ENCODE peak calls at places on chromosomes 3 and 15, in eight cellular contexts. H is mesenchymal stem cell, V is lower lobe of right lung, X is H7, U is esophagus squamous epithelium, D is breast epithelium, P is uterus, Q is aorta. Z is an unnamed sample.

GRCh38 chr3:35200056-35200455 is 439.3 kb upstream of the ARPP21 start:
- DNase-seq in P (no peak), H (no peak), V (no peak), D (no peak), X (no peak), U (no peak), Q (no peak), Z (no peak)

GRCh38 chr3:16476636-16477035 is 36.9 kb downstream of the RFTN1 start:
- DNase-seq in P (no peak), D (no peak), V (no peak), U (no peak), Q (no peak), H (peak; percentile 98), X (no peak), Z (no peak)

GRCh38 chr3:130850044-130850797 is 43.7 kb upstream of the ATP2C1 start:
- DNase-seq in V (no peak), Q (peak; percentile 47), H (peak; percentile 19), D (no peak), X (no peak), P (no peak), U (no peak), Z (no peak)

GRCh38 chr3:183298708-183299153 is 45.7 kb downstream of the B3GNT5 start:
- DNase-seq in P (peak; percentile 31), H (peak; percentile 96), D (no peak), Q (peak; percentile 86), U (peak; percentile 6), V (peak; percentile 79), X (peak; percentile 47), Z (peak; percentile 64)

GRCh38 chr15:78859971-78860733 is 12.5 kb upstream of the MORF4L1 start:
- DNase-seq in X (peak; percentile 81), D (peak; percentile 60), U (no peak), Q (peak; percentile 81), V (peak; percentile 77), P (peak; percentile 78), H (peak; percentile 87), Z (peak; percentile 80)

GRCh38 chr3:47976135-47976758 is 40.0 kb downstream of the MAP4 start:
- DNase-seq in D (no peak), Q (no peak), V (no peak), P (no peak), H (no peak), X (no peak), U (no peak), Z (no peak)

GRCh38 chr3:197021231-197021630 is 8.4 kb downstream of the MELTF start:
- DNase-seq in X (peak; percentile 82), V (no peak), U (no peak), H (no peak), Q (no peak), D (no peak), P (no peak), Z (no peak)

GRCh38 chr3:47404955-47405790 is 24.4 kb downstream of the PTPN23 start:
- DNase-seq in X (peak; percentile 40), Q (peak; percentile 76), D (no peak), U (no peak), P (no peak), H (no peak), V (no peak), Z (no peak)

GRCh38 chr3:190562866-190563525 is 49.1 kb downstream of the IL1RAP start:
- DNase-seq in D (no peak), X (no peak), P (no peak), Q (no peak), H (peak; percentile 43), U (no peak), V (no peak), Z (no peak)

GRCh38 chr3:4821331-4821730 is 157.9 kb upstream of the BHLHE40 start:
- DNase-seq in H (no peak), X (no peak), V (no peak), D (no peak), Q (no peak), P (no peak), U (no peak), Z (no peak)

GRCh38 chr15:72685925-72686794 is at the start of the genes BBS4 and HIGD2B:
- DNase-seq in X (peak; percentile 87), P (peak; percentile 84), V (peak; percentile 93), Q (peak; percentile 94), D (peak; percentile 90), H (peak; percentile 93), U (no peak), Z (peak; percentile 93)

GRCh38 chr15:62985768-62986167 is 56.8 kb upstream of the TPM1 start:
- DNase-seq in D (no peak), X (no peak), H (peak; percentile 81), V (no peak), Q (no peak), P (peak; percentile 47), U (no peak), Z (no peak)

GRCh38 chr3:12875857-12876451 is 34.6 kb upstream of the RPL32 start:
- DNase-seq in U (no peak), X (peak; percentile 97), H (peak; percentile 60), Q (peak; percentile 73), V (peak; percentile 68), P (peak; percentile 33), D (no peak), Z (peak; percentile 54)

GRCh38 chr3:38623539-38623938 is 25.9 kb downstream of the SCN5A start:
- DNase-seq in X (peak; percentile 89), D (no peak), U (no peak), Q (no peak), H (no peak), P (no peak), V (no peak), Z (no peak)

GRCh38 chr3:171026584-171027293 is at the start of gene SLC2A2:
- DNase-seq in D (no peak), X (no peak), Q (no peak), P (no peak), H (no peak), V (no peak), U (no peak), Z (no peak)

GRCh38 chr3:171028025-171028778 is 1.7 kb upstream of the SLC2A2 start:
- DNase-seq in X (peak; percentile 58), H (peak; percentile 75), U (no peak), P (peak; percentile 47), D (no peak), V (peak; percentile 53), Q (peak; percentile 70), Z (peak; percentile 62)

GRCh38 chr3:171023566-171023965 is 3.0 kb downstream of the SLC2A2 start:
- DNase-seq in Q (no peak), X (no peak), V (no peak), P (no peak), H (no peak), D (no peak), U (no peak), Z (no peak)

DNA sequence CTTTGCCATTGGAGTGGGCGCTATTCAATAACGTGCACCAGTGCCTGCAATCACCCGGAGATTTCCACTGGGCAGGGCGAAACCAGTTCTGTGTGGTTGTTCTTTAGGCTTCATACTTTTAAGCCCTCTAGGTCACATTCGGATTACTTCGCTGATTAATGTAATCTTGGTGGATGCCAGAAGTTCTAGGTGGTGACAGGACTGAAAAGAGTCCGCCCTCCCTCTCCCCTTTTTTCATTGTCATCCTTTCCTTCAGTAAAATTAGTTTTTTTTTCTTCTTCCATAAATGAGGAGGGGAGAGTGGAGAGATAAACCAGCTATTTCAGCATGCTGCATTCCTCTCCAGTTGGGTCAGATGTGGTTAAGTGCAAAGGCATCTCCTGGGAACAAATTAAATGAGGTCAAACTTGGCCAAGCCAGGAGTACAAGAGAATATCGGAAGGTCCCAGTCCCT is 2.3 kb upstream of the SLC2A2 start:
- DNase-seq in V (no peak), U (no peak), D (no peak), P (no peak), H (peak; percentile 71), Q (no peak), X (no peak), Z (no peak)
- H3K4me3 ChIP-seq in V (peak overlapping the region; percentile 27), U (peak overlapping the region; percentile 0), D (peak overlapping the region; percentile 25), P (peak overlapping the region; percentile 16), H (peak overlapping the region; percentile 66), Q (peak overlapping the region; percentile 45), X (peak overlapping the region; percentile 16), Z (no peak overlapping the region)

GRCh38 chr15:101244039-101244781 is 7.6 kb downstream of the CHSY1 start:
- DNase-seq in P (no peak), X (no peak), Q (no peak), U (no peak), V (no peak), D (no peak), H (no peak), Z (no peak)

GRCh38 chr15:101244889-101245668 is 6.8 kb downstream of the CHSY1 start:
- DNase-seq in U (no peak), Q (no peak), H (no peak), P (no peak), X (no peak), V (no peak), D (no peak), Z (no peak)

GRCh38 chr15:101242160-101242998 is 9.5 kb downstream of the CHSY1 start:
- DNase-seq in H (peak; percentile 56), V (no peak), Q (no peak), D (no peak), U (no peak), P (no peak), X (no peak), Z (no peak)

GRCh38 chr15:101242999-101243336 is 8.9 kb downstream of the CHSY1 start:
- DNase-seq in P (no peak), V (no peak), U (no peak), X (no peak), D (no peak), H (no peak), Q (no peak), Z (no peak)

DNA sequence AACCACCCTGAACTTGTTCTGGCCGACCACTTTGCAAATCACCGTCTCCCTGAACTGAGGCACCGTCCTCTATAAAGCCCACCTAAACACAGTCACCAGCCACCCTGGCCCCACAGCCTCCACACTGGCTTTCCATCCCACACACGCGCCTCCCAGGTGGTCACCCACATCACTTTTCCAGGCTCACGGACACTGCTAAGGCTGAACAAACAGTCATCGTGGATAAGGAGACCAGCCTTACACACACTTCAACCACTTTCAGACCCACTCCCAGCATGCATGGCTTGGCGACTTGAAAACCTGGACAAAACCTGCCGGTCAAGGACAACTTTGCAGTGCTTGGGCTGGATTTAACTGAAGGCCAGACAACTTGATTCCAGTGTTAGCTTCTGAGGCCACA is 8.4 kb downstream of the CHSY1 start:
- DNase-seq in V (no peak), U (no peak), H (no peak), Q (no peak), D (no peak), P (no peak), X (no peak), Z (no peak)
- H3K4me3 ChIP-seq in V (no peak overlapping the region), U (no peak overlapping the region), H (no peak overlapping the region), Q (no peak overlapping the region), D (no peak overlapping the region), P (no peak overlapping the region), X (no peak overlapping the region), Z (no peak overlapping the region)

GRCh38 chr3:69838217-69838616 is 99.0 kb downstream of the MITF start:
- DNase-seq in Q (no peak), U (no peak), H (peak; percentile 86), X (no peak), P (no peak), V (no peak), D (no peak), Z (no peak)
- H3K4me3 ChIP-seq in Q (no peak overlapping the region), U (no peak overlapping the region), H (no peak overlapping the region), X (no peak overlapping the region), P (no peak overlapping the region), V (no peak overlapping the region), D (no peak overlapping the region), Z (no peak overlapping the region)

DNA sequence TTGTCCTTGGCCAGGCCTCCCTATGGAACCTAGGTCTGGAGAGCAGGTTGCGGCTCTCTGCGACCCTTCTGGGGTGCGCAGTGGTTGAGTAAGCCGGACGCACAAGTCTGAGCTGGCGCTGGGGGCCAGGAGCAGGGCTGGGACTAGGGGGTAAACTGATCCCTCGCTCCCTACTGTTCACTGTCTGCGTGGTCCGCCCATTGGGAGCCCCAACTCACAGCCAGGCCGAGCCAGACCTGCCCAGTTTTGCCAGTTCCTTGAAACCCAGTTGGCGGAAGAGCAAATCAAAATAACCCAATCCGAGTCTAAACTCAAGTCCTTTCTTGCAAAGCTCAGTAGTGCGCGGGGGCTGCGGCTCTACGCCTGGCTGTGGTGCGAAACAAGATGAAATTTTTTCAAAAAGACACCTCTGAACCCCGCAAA is 17.5 kb downstream of the RGMA start:
- DNase-seq in H (no peak), P (no peak), V (no peak), X (peak; percentile 69), D (no peak), U (no peak), Q (no peak), Z (no peak)
- H3K4me3 ChIP-seq in H (peak overlapping the region; percentile 89), P (peak overlapping the region; percentile 95), V (peak overlapping the region; percentile 65), X (peak overlapping the region; percentile 82), D (peak overlapping the region; percentile 84), U (peak overlapping the region; percentile 63), Q (peak overlapping the region; percentile 72), Z (no peak overlapping the region)

Z was measured in mucosa of descending colon.